ENCODE peak calls at places on chromosomes 2 and 18, in eight cellular contexts. R is Peyer's patch; L is NCI-H748 treated with DMSO at 0.1 percent for 48 hours; S is mesothelial cell of epicardium; W is HL-60; M is iPS-NIHi11; J is coronary artery; O is activated CD8-positive, alpha-beta memory T cell treated with anti-CD3 and anti-CD28 coated beads, Interleukin-2, amount 50 U/mL, for 48 hours. E is an unnamed sample.

GRCh38 chr18:51478908-51479307 is 281.4 kb upstream of the MEX3C start:
- DNase-seq in J (no peak), O (no peak), W (no peak), R (no peak), M (no peak), L (no peak), S (no peak), E (no peak)

GRCh38 chr2:85427300-85427699 is 8.8 kb downstream of the SH2D6 start:
- DNase-seq in M (no peak), S (no peak), L (no peak), R (no peak), O (no peak), J (no peak), W (no peak), E (no peak)

GRCh38 chr2:83162421-83162820 is 1296.7 kb downstream of the SUCLG1 start:
- DNase-seq in M (no peak), W (no peak), S (no peak), L (no peak), J (no peak), O (no peak), R (no peak), E (no peak)

GRCh38 chr2:70870790-70871189 is 35.2 kb upstream of the CD207 start:
- DNase-seq in M (no peak), W (no peak), O (no peak), R (no peak), L (no peak), S (no peak), J (no peak), E (no peak)

GRCh38 chr2:88059979-88060906 is 4.7 kb upstream of the KRCC1 start:
- DNase-seq in R (no peak), J (no peak), L (peak), W (peak), M (peak), O (no peak), S (no peak), E (no peak)

GRCh38 chr2:210859314-210859713 is 302.9 kb downstream of the CPS1 start:
- DNase-seq in M (peak), W (no peak), R (no peak), L (peak), J (no peak), S (no peak), O (no peak), E (no peak)

GRCh38 chr18:3726241-3726951 is 276.4 kb downstream of the TGIF1 start:
- DNase-seq in O (no peak), S (no peak), R (no peak), L (peak), J (no peak), M (no peak), W (peak), E (no peak)

GRCh38 chr18:79411614-79412526 is 16.1 kb downstream of the NFATC1 start:
- DNase-seq in L (no peak), S (no peak), M (no peak), J (no peak), O (no peak), R (peak), W (no peak), E (peak)

GRCh38 chr2:30730736-30731135 is 76.5 kb downstream of the CAPN13 start:
- DNase-seq in O (peak), S (no peak), R (no peak), W (no peak), L (no peak), M (no peak), J (no peak), E (no peak)